ENCODE peak calls at places on chromosomes 4 and X, in seven cellular contexts. L is mammary epithelial cell, Z is nucleus accumbens, S is prostate gland, H is non-pigmented ciliary epithelial cell, N is GM03348, W is endothelial cell. X is an unnamed sample.
A peak's percentile ranks its signal among the peaks of the same experiment; 100 is the strongest.

GRCh38 chr4:188113156-188113555 is 3.8 kb upstream of the TRIML2 start:
- DNase-seq in L (peak; percentile 100), Z (no peak), S (no peak), H (no peak), N (no peak), W (no peak), X (no peak)

GRCh38 chrX:3638280-3638873 is 75.1 kb downstream of the PRKX start:
- DNase-seq in L (peak; percentile 20), Z (no peak), S (peak; percentile 6), H (no peak), N (peak; percentile 52), W (peak; percentile 38), X (peak; percentile 30)

GRCh38 chr4:86498560-86499166 is 95.5 kb upstream of the PTPN13 start:
- DNase-seq in L (peak; percentile 40), Z (no peak), S (peak; percentile 15), H (no peak), N (peak; percentile 64), W (peak; percentile 13), X (no peak)

GRCh38 chrX:125736008-125736729 is 416.5 kb downstream of the TEX13C start:
- DNase-seq in L (no peak), Z (no peak), S (no peak), H (no peak), N (no peak), W (no peak), X (no peak)

GRCh38 chrX:149079805-149080406 is 425.2 kb downstream of the IDS start:
- DNase-seq in L (peak; percentile 13), Z (no peak), S (no peak), H (no peak), N (no peak), W (no peak), X (no peak)

GRCh38 chr4:150569384-150569987 is 12.5 kb upstream of the MAB21L2 start:
- DNase-seq in L (peak; percentile 37), Z (no peak), S (no peak), H (peak; percentile 82), N (no peak), W (no peak), X (no peak)

GRCh38 chr4:109072595-109072994 is 229.9 kb downstream of the COL25A1 start:
- DNase-seq in L (peak; percentile 8), Z (no peak), S (no peak), H (no peak), N (peak; percentile 70), W (no peak), X (no peak)

GRCh38 chr4:149999485-150000074 is 78.7 kb upstream of the DCLK2 start:
- DNase-seq in L (peak; percentile 36), Z (no peak), S (no peak), H (no peak), N (peak; percentile 69), W (peak; percentile 26), X (no peak)

GRCh38 chr4:2281575-2282343 is 19.9 kb upstream of the MXD4 start:
- DNase-seq in L (no peak), Z (no peak), S (no peak), H (no peak), N (no peak), W (no peak), X (no peak)

GRCh38 chr4:9938933-9939332 is 82.4 kb downstream of the SLC2A9 start:
- DNase-seq in L (no peak), Z (no peak), S (no peak), H (no peak), N (no peak), W (no peak), X (no peak)

GRCh38 chr4:57023104-57023503 is 44.4 kb downstream of the POLR2B start:
- DNase-seq in L (peak; percentile 90), Z (no peak), S (no peak), H (peak; percentile 94), N (peak; percentile 47), W (no peak), X (no peak)

GRCh38 chr4:182809417-182810102 is 107.6 kb downstream of the DCTD start:
- DNase-seq in L (no peak), Z (no peak), S (no peak), H (no peak), N (no peak), W (peak; percentile 21), X (peak; percentile 42)

GRCh38 chr4:156764145-156764544 is 207.5 kb downstream of the PDGFC start:
- DNase-seq in L (peak; percentile 23), Z (no peak), S (no peak), H (no peak), N (peak; percentile 29), W (no peak), X (no peak)

GRCh38 chr4:125639182-125639621 is 324.4 kb downstream of the FAT4 start:
- DNase-seq in L (no peak), Z (no peak), S (no peak), H (peak; percentile 9), N (peak; percentile 6), W (no peak), X (peak; percentile 57)

GRCh38 chr4:40622913-40623312 is 6.8 kb downstream of the RBM47 start:
- DNase-seq in L (peak; percentile 43), Z (no peak), S (peak; percentile 70), H (no peak), N (no peak), W (no peak), X (no peak)

GRCh38 chr4:172596206-172596605 is 572.4 kb upstream of the GALNT7 start:
- DNase-seq in L (no peak), Z (no peak), S (no peak), H (no peak), N (no peak), W (no peak), X (peak; percentile 37)

GRCh38 chr4:20337261-20337664 is 85.6 kb downstream of the SLIT2 start:
- DNase-seq in L (no peak), Z (no peak), S (no peak), H (peak; percentile 51), N (no peak), W (no peak), X (no peak)

GRCh38 chr4:135238940-135239339 is 1037.4 kb upstream of the PABPC4L start:
- DNase-seq in L (no peak), Z (no peak), S (no peak), H (no peak), N (no peak), W (no peak), X (no peak)

GRCh38 chr4:129232627-129233337 is 136.8 kb downstream of the C4orf33 start:
- DNase-seq in L (no peak), Z (no peak), S (no peak), H (no peak), N (no peak), W (no peak), X (no peak)

GRCh38 chrX:119655125-119655524 is 37.8 kb downstream of the SEPTIN6 start:
- DNase-seq in L (peak; percentile 67), Z (no peak), S (no peak), H (peak; percentile 88), N (peak; percentile 56), W (no peak), X (peak; percentile 54)

GRCh38 chrX:96314974-96315373 is 369.7 kb upstream of the DIAPH2 start:
- DNase-seq in L (peak; percentile 72), Z (no peak), S (no peak), H (no peak), N (peak; percentile 3), W (no peak), X (no peak)

GRCh38 chr4:184798504-184798903 is 27.3 kb downstream of the ACSL1 start:
- DNase-seq in L (no peak), Z (no peak), S (no peak), H (no peak), N (no peak), W (no peak), X (no peak)